ENCODE peak calls at places on chromosomes 6 and 20, in seven cellular contexts. C is Peyer's patch, T is right lobe of liver, R is suprapubic skin, B is ovary, Y is transverse colon, G is gastrocnemius medialis. N is an unnamed sample.

GRCh38 chr20:5918856-5919633 is 31.3 kb downstream of the TRMT6 start:
- DNase-seq in C (no peak), T (no peak), R (no peak), B (no peak), Y (no peak), G (no peak), N (no peak)

GRCh38 chr6:6980999-6981581 is 126.7 kb upstream of the RREB1 start:
- DNase-seq in C (no peak), T (no peak), R (no peak), B (peak), Y (no peak), G (no peak), N (no peak)

GRCh38 chr6:87078983-87079616 is 15.8 kb downstream of the CGA start:
- DNase-seq in C (peak), T (peak), R (no peak), B (peak), Y (peak), G (peak), N (peak)

GRCh38 chr20:63418617-63419016 is 53.8 kb downstream of the KCNQ2 start:
- DNase-seq in C (no peak), T (no peak), R (no peak), B (no peak), Y (no peak), G (no peak), N (no peak)

GRCh38 chr6:30942338-30943060 is 1.7 kb downstream of the MUCL3 start:
- DNase-seq in C (peak), T (peak), R (no peak), B (peak), Y (peak), G (peak), N (peak)

GRCh38 chr6:50661636-50662035 is 51.7 kb upstream of the TFAP2D start:
- DNase-seq in C (no peak), T (no peak), R (no peak), B (no peak), Y (no peak), G (no peak), N (no peak)

GRCh38 chr6:77089776-77090175 is 373.5 kb downstream of the HTR1B start:
- DNase-seq in C (no peak), T (no peak), R (no peak), B (no peak), Y (no peak), G (no peak), N (no peak)

GRCh38 chr6:57102976-57103375 is 13.0 kb downstream of the ZNF451 start:
- DNase-seq in C (no peak), T (no peak), R (no peak), B (no peak), Y (no peak), G (no peak), N (no peak)

GRCh38 chr6:102195311-102195710 is 801.8 kb downstream of the GRIK2 start:
- DNase-seq in C (no peak), T (no peak), R (no peak), B (no peak), Y (no peak), G (no peak), N (no peak)

GRCh38 chr20:13525225-13525940 is 113.3 kb downstream of the TASP1 start:
- DNase-seq in C (no peak), T (no peak), R (no peak), B (no peak), Y (no peak), G (no peak), N (no peak)

GRCh38 chr6:141548969-141549368 is 583.8 kb upstream of the GJE1 start:
- DNase-seq in C (no peak), T (no peak), R (no peak), B (no peak), Y (no peak), G (no peak), N (no peak)

GRCh38 chr6:4935486-4935885 is 68.4 kb downstream of the RPP40 start:
- DNase-seq in C (no peak), T (no peak), R (no peak), B (no peak), Y (no peak), G (no peak), N (no peak)

GRCh38 chr6:52551483-52552277 is 25.2 kb downstream of the TRAM2 start:
- DNase-seq in C (no peak), T (peak), R (no peak), B (peak), Y (peak), G (peak), N (no peak)

GRCh38 chr20:15214051-15214450 is 876.6 kb upstream of the FLRT3 start:
- DNase-seq in C (no peak), T (no peak), R (no peak), B (no peak), Y (no peak), G (no peak), N (no peak)

GRCh38 chr6:27837636-27838512 is 74.3 kb downstream of the OR2B2 start:
- DNase-seq in C (peak), T (peak), R (peak), B (peak), Y (peak), G (peak), N (peak)
- TF ChIP-seq POLR2A in C (no peak), T (no peak), R (no peak), B (peak), Y (no peak), G (no peak), N (peak)

DNA sequence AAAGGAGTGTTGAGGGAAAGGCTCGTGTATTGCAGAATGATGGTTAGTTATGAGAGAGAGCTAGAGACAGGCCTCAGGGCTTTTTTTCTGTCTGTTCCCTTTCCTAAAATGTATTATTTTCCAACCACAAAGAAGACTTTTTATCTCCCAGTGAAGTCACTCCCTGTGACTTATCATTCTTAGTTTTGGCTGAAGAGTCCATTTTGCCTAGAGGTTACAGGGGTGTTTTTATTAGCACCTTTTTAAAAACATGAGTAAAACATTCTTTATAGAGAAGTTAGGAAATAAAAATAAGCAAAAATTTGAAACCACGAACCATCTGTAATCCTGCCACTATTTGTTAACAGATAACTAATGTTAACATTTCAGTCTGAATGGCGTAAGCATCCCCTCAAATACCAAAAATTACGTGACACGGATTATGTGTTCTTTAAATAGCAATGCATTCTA is 37.3 kb upstream of the LTV1 start:
- DNase-seq in C (no peak), T (no peak), R (no peak), B (no peak), Y (no peak), G (no peak), N (no peak)
- TF ChIP-seq POLR2A in C (no peak), T (no peak), R (no peak), B (no peak), Y (no peak), G (no peak), N (no peak)

GRCh38 chr20:54170026-54170471 is 3.7 kb downstream of the CYP24A1 start:
- DNase-seq in C (no peak), T (no peak), R (no peak), B (no peak), Y (no peak), G (no peak), N (no peak)
- TF ChIP-seq POLR2A in C (no peak), T (no peak), R (no peak), B (no peak), Y (no peak), G (no peak), N (no peak)

GRCh38 chr6:28947831-28948270 is 24.1 kb upstream of the TRIM27 start:
- DNase-seq in C (no peak), T (no peak), R (no peak), B (no peak), Y (peak), G (no peak), N (no peak)

GRCh38 chr6:28945360-28945759 is 21.6 kb upstream of the TRIM27 start:
- DNase-seq in C (no peak), T (no peak), R (no peak), B (no peak), Y (no peak), G (no peak), N (no peak)

GRCh38 chr6:28947067-28947765 is 23.4 kb upstream of the TRIM27 start:
- DNase-seq in C (no peak), T (no peak), R (no peak), B (no peak), Y (no peak), G (no peak), N (no peak)

GRCh38 chr6:28953039-28953872 is 29.5 kb upstream of the TRIM27 start:
- DNase-seq in C (no peak), T (no peak), R (no peak), B (no peak), Y (peak), G (no peak), N (no peak)

DNA sequence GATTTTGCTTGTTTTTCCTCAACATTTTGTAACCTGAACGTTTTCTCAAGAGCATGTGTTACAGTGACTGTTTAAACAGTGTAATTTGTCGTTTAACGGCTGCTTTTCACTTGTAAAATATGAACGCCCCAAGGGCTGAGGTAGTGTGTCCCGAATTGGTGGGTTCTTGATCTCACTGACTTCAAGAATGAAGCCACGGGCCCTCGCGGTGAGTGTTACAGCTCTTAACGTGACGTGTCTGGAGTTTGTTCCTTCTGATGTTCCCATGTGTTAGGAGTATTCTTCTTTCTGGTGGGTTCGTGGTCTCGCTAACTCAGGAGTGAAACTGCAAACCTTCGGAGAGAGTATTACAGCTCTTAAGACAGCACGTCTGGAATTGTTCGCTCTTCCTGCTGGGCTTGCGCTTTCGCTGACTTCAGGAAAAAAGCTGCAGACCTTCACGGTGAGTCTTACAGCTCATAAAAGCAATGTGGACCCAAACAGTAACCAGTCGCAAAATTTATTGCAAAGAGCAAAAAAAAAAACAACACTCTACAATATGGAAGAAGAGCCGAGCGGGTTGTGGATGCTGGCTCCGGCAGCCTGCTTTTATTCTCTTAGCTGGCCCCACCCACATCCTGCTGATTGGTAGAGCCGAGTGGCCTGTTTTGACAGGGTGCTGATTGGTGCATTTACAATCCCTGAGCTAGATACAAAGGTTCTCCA is 25.1 kb upstream of the TRIM27 start:
- DNase-seq in C (no peak), T (no peak), R (no peak), B (no peak), Y (no peak), G (no peak), N (no peak)
- TF ChIP-seq POLR2A in C (no peak), T (no peak), R (no peak), B (no peak), Y (no peak), G (no peak), N (no peak)

GRCh38 chr6:34239893-34240292 is 3.2 kb downstream of the HMGA1 start:
- DNase-seq in C (no peak), T (no peak), R (no peak), B (no peak), Y (no peak), G (no peak), N (no peak)
- TF ChIP-seq POLR2A in C (no peak), T (no peak), R (no peak), B (no peak), Y (no peak), G (no peak), N (no peak)

DNA sequence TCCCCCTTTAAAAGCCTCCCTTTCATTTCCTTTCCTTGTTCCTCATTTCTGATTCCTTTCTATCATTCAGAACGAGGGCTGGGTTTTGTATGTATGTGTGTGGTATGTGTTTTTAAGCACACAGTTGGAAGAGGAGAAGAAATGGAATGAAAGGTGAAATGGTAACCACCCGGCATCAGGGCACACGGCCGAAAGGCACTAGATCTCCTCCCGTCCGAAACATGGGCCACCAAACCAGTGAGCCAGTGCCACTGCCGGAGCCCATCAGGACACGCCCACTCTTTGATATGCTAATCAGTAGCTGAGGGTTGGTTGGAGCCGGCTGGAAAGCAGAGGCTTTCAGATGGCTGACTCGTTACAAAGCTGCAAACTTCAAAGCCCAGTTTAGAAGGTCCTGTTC is 228.6 kb upstream of the JARID2 start:
- DNase-seq in C (no peak), T (no peak), R (no peak), B (no peak), Y (no peak), G (peak), N (no peak)
- TF ChIP-seq POLR2A in C (no peak), T (no peak), R (no peak), B (no peak), Y (no peak), G (no peak), N (no peak)

GRCh38 chr20:31740656-31741323 is 1.7 kb downstream of the TPX2 start:
- DNase-seq in C (no peak), T (no peak), R (no peak), B (no peak), Y (no peak), G (no peak), N (no peak)

GRCh38 chr20:31740208-31740607 is 1.1 kb downstream of the TPX2 start:
- DNase-seq in C (no peak), T (no peak), R (no peak), B (no peak), Y (no peak), G (no peak), N (no peak)

GRCh38 chr20:31739550-31739863 is 417 bp downstream of the TPX2 start:
- DNase-seq in C (no peak), T (no peak), R (no peak), B (no peak), Y (no peak), G (no peak), N (no peak)

DNA sequence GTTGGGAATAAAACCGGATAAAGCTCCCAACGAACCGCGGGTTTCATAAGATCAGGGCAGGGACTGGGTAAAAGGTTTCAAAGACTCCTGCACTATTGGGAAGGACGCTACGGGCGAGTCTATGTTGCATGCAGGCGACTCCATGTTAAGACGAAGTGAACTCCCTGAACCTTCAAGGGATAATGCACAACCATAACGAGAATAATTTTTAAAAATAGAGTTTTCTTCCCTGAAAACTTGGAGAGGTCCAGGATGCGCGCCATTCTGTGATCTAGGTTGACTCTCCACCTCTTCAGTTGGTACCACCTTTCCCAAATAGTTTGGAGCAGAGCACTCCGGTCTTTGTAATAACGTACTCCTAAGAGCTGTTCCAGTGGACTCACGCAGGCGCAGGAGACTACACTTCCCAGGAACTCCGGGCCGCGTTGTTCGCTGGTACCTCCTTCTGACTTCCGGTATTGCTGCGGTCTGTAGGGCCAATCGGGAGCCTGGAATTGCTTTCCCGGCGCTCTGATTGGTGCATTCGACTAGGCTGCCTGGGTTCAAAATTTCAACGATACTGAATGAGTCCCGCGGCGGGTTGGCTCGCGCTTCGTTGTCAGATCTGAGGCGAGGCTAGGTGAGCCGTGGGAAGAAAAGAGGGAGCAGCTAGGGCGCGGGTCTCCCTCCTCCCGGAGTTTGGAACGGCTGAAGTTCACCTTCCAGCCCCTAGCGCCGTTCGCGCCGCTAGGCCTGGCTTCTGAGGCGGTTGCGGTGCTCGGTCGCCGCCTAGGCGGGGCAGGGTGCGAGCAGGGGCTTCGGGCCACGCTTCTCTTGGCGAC is at the start of gene TPX2:
- DNase-seq in C (peak), T (peak), R (peak), B (peak), Y (peak), G (peak), N (peak)
- TF ChIP-seq POLR2A in C (no peak), T (peak), R (no peak), B (no peak), Y (peak), G (peak), N (peak)